ENCODE peak calls at places on chromosomes 3 and 15, in eight cellular contexts. P is central memory CD4-positive, alpha-beta T cell; N is stimulated activated naive CD8-positive, alpha-beta T cell treated with anti-CD3 and anti-CD28 coated beads, Interleukin-15, amount 100 ng/mL, for 72 hours; R is Ammon's horn; D is activated T-cell treated with anti-CD3 and anti-CD28 coated beads, Interleukin-2, amount 50 U/mL, for 72 hours; V is stimulated activated CD8-positive, alpha-beta memory T cell treated with anti-CD3 and anti-CD28 coated beads, Interleukin-4, amount 100 ng/mL, for 24 hours; W is HEK293T; G is left cardiac atrium. F is an unnamed sample.

GRCh38 chr15:57183041-57183440 is 193.3 kb upstream of the CGNL1 start:
- DNase-seq in P (no peak), N (no peak), R (no peak), D (no peak), V (no peak), W (no peak), G (no peak), F (no peak)

GRCh38 chr3:149507491-149508324 is 33.2 kb downstream of the TM4SF4 start:
- DNase-seq in P (no peak), N (no peak), R (peak; percentile 32), D (peak; percentile 16), V (no peak), W (no peak), G (peak; percentile 33), F (no peak)

GRCh38 chr15:57227899-57228298 is 148.4 kb upstream of the CGNL1 start:
- DNase-seq in P (no peak), N (no peak), R (no peak), D (no peak), V (no peak), W (no peak), G (no peak), F (no peak)

GRCh38 chr3:135784557-135784956 is 181.0 kb upstream of the PPP2R3A start:
- DNase-seq in P (no peak), N (no peak), R (peak; percentile 51), D (no peak), V (no peak), W (no peak), G (no peak), F (no peak)

GRCh38 chr3:47163990-47164848 is at the start of gene SETD2:
- DNase-seq in P (peak; percentile 83), N (peak; percentile 85), R (peak; percentile 96), D (peak; percentile 88), V (peak; percentile 78), W (peak; percentile 88), G (peak; percentile 97), F (peak; percentile 74)

GRCh38 chr3:116059421-116060096 is 385.7 kb downstream of the LSAMP start:
- DNase-seq in P (no peak), N (no peak), R (no peak), D (no peak), V (no peak), W (peak; percentile 74), G (no peak), F (no peak)

GRCh38 chr15:58182460-58183163 is 44.4 kb downstream of the AQP9 start:
- DNase-seq in P (peak; percentile 1), N (peak; percentile 27), R (peak; percentile 80), D (peak; percentile 31), V (peak; percentile 3), W (peak; percentile 72), G (peak; percentile 55), F (no peak)

GRCh38 chr15:89822030-89822429 is 7.4 kb upstream of the ANPEP start:
- DNase-seq in P (no peak), N (no peak), R (no peak), D (no peak), V (no peak), W (no peak), G (no peak), F (no peak)

GRCh38 chr3:38458796-38459498 is 5.3 kb downstream of the ACVR2B start:
- DNase-seq in P (no peak), N (no peak), R (no peak), D (no peak), V (no peak), W (no peak), G (peak; percentile 64), F (no peak)

F was measured in NCI-H1930.